ENCODE peak calls at places on chromosomes 5 and 9, in five cellular contexts. F is colonic mucosa, D is astrocyte, X is IMR-90, L is gastrocnemius medialis. K is an unnamed sample. For H3K4me1, the result is how much of the 10 kb centered on the place peaks cover.

GRCh38 chr5:55899344-55899743 is 48.2 kb downstream of the IL31RA start:
- DNase-seq in F (no peak), D (peak), X (peak), L (no peak), K (no peak)

GRCh38 chr5:36696059-36696673 is 89.8 kb downstream of the SLC1A3 start:
- DNase-seq in F (peak), D (peak), X (peak), L (peak), K (peak)

GRCh38 chr9:5626727-5627634 is 1.9 kb upstream of the RIC1 start:
- DNase-seq in F (peak), D (peak), X (peak), L (peak), K (no peak)

GRCh38 chr5:56429110-56429561 is 196.0 kb upstream of the ANKRD55 start:
- DNase-seq in F (peak), D (no peak), X (no peak), L (peak), K (no peak)

GRCh38 chr5:155193483-155194107 is 180.0 kb downstream of the KIF4B start:
- DNase-seq in F (no peak), D (no peak), X (no peak), L (no peak), K (no peak)

GRCh38 chr5:167147879-167148278 is 1143.6 kb upstream of the WWC1 start:
- DNase-seq in F (no peak), D (no peak), X (no peak), L (no peak), K (peak)

GRCh38 chr5:31921852-31922305 is 252.2 kb downstream of the GOLPH3 start:
- DNase-seq in F (no peak), D (peak), X (peak), L (no peak), K (peak)

GRCh38 chr9:136177224-136177623 is 27.7 kb downstream of the LHX3 start:
- DNase-seq in F (no peak), D (no peak), X (no peak), L (no peak), K (no peak)

GRCh38 chr5:16160706-16161105 is 18.9 kb downstream of the MARCHF11 start:
- DNase-seq in F (peak), D (peak), X (peak), L (no peak), K (peak)

GRCh38 chr5:7811715-7812114 is 39.2 kb downstream of the CFAP90 start:
- DNase-seq in F (no peak), D (no peak), X (no peak), L (no peak), K (no peak)

GRCh38 chr5:124789104-124789605 is 42.7 kb upstream of the ZNF608 start:
- DNase-seq in F (no peak), D (no peak), X (peak), L (no peak), K (no peak)

GRCh38 chr9:14251146-14252071 is 62.5 kb downstream of the NFIB start:
- DNase-seq in F (peak), D (peak), X (peak), L (peak), K (peak)

GRCh38 chr5:67164856-67165523 is 31.6 kb downstream of the CD180 start:
- DNase-seq in F (no peak), D (no peak), X (no peak), L (no peak), K (no peak)

GRCh38 chr5:139394123-139394653 is 716 bp downstream of the PROB1 start:
- DNase-seq in F (peak), D (no peak), X (no peak), L (peak), K (no peak)
- H3K27ac ChIP-seq in F (no peak), D (no peak), X (no peak), L (peak), K (no peak)

DNA sequence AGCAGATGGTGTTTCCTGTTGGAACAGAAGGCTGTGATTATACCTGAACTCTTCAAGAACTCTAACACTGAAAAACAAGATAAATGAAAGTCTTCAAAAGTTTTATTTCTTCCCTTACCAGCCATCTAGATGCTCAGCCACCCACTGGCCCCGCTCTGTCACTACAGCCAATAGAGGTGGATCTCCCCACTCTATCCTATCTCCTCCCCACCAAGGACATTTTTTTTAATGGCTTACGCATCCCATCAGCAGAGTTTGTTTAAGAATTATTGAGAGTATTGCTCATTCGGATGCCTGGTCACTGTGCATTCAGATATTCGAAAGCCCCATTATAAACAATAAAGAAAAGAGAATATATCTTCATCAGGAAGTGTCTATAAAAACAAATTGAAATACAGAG is 159.4 kb downstream of the RASEF start:
- DNase-seq in F (no peak), D (peak), X (no peak), L (no peak), K (no peak)
- TF ChIP-seq CTCF in F (no peak), D (peak), X (no peak), L (no peak), K (no peak)

DNA sequence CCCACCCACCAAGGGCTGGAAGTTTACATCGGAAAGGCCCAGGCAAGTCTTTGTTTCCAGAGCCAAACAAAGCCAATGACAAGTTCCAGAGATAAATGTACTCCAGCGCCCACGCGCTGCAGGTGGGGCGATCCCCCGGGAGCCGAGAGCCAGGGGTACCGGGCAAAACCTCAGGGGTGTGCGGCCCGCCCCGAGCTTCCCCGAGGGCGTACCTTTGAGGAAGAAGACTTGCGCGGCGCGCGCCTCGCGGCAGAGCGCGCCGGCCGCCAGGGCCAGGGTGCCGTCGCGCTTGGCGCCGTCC is 671 bp downstream of the DUSP1 start:
- DNase-seq in F (peak), D (no peak), X (no peak), L (no peak), K (no peak)
- H3K4me1 ChIP-seq in F (under half), D (half or more), X (under half), L (under half), K (under half)

GRCh38 chr5:139385061-139385889 is 2.2 kb upstream of the SLC23A1 start:
- DNase-seq in F (no peak), D (no peak), X (no peak), L (peak), K (no peak)
- H3K27ac ChIP-seq in F (peak), D (no peak), X (no peak), L (peak), K (no peak)

GRCh38 chr9:126935630-126936029 is 21.0 kb downstream of the RALGPS1 start:
- DNase-seq in F (no peak), D (no peak), X (peak), L (no peak), K (no peak)

GRCh38 chr9:126932871-126933321 is 18.3 kb downstream of the RALGPS1 start:
- DNase-seq in F (no peak), D (no peak), X (no peak), L (no peak), K (no peak)

GRCh38 chr9:126934441-126934840 is 19.9 kb downstream of the RALGPS1 start:
- DNase-seq in F (no peak), D (no peak), X (no peak), L (no peak), K (no peak)

GRCh38 chr9:126937444-126937843 is 22.9 kb downstream of the RALGPS1 start:
- DNase-seq in F (no peak), D (no peak), X (no peak), L (no peak), K (no peak)

GRCh38 chr9:126933334-126933980 is 18.9 kb downstream of the RALGPS1 start:
- DNase-seq in F (no peak), D (no peak), X (no peak), L (no peak), K (no peak)
- TF ChIP-seq CTCF in F (no peak), D (no peak), X (no peak), L (no peak), K (no peak)

DNA sequence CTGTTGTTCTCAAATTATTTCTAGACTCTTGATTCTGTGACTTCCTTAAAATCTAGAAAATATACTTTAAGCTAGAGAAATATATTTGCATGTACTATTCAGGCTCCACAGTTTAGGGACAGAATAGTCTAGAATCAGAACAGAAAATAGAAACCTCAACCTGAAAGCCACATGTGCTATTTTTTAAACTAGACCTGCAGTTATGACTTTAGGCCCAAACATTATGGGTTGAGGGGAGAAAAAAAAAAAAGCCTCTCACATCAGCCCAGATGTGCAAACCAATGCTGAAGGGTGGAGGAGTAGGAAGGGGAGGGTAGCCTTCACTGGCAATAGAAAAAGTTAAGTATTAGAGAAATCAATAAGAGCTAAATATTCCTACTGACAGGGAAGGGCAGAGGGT is 35.7 kb downstream of the ELL2 start:
- DNase-seq in F (no peak), D (no peak), X (no peak), L (no peak), K (no peak)
- H3K4me1 ChIP-seq in F (under half), D (under half), X (under half), L (under half), K (under half)

DNA sequence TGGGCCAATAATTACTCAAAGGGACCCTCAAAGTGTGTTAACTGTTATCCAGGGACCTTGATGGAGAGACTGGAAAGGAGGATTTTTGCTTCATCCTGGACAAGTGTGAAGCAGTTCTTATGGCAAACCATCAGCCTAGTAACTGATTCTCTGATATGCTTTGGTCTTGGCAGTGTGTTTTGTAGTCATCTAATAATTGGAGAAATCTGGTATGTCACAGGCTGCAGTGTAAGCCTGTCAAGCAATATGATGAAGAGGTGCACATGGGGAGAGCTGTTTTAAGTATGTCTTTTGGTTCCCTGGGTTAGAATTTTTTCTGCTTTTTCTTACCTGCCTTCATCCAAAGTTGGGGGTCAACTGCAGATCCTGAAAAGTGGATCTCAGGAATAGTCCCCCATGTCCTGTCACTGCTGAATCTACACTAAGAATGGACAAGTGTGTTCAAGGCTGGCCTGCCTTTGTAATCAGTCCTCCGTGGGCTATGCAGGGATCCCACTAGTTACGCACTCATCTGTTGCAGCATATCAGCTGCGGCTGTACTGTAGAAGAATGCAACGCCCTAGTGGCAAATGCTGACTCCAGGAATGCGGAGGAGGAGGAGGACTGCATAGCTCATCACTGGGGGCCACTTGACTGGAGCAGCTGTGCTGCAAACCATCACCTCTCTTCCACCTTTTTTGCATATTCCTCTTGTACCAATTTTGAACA is 1.9 kb downstream of the SPTAN1 start:
- DNase-seq in F (peak), D (peak), X (peak), L (peak), K (peak)
- H3K27ac ChIP-seq in F (peak), D (peak), X (peak), L (peak), K (peak)

GRCh38 chr9:106861585-106862114 is 1.3 kb upstream of the ZNF462 start:
- DNase-seq in F (no peak), D (no peak), X (no peak), L (no peak), K (no peak)

GRCh38 chr9:106860731-106861584 is 2.0 kb upstream of the ZNF462 start:
- DNase-seq in F (peak), D (peak), X (peak), L (peak), K (peak)

GRCh38 chr9:106862946-106863740 is at the start of gene ZNF462:
- DNase-seq in F (peak), D (peak), X (peak), L (peak), K (peak)

GRCh38 chr9:106859957-106860715 is 2.8 kb upstream of the ZNF462 start:
- DNase-seq in F (peak), D (peak), X (no peak), L (peak), K (peak)

GRCh38 chr9:106862115-106862945 is 636 bp upstream of the ZNF462 start:
- DNase-seq in F (peak), D (peak), X (peak), L (peak), K (no peak)
- TF ChIP-seq CTCF in F (no peak), D (peak), X (peak), L (no peak), K (peak)

GRCh38 chr5:168886153-168886552 is 307.0 kb upstream of the PANK3 start:
- DNase-seq in F (no peak), D (no peak), X (no peak), L (no peak), K (no peak)

GRCh38 chr5:168891175-168891812 is 312.1 kb upstream of the PANK3 start:
- DNase-seq in F (no peak), D (no peak), X (no peak), L (no peak), K (no peak)

GRCh38 chr5:168885324-168886120 is 306.4 kb upstream of the PANK3 start:
- DNase-seq in F (no peak), D (no peak), X (no peak), L (no peak), K (no peak)

GRCh38 chr5:168887931-168888330 is 308.8 kb upstream of the PANK3 start:
- DNase-seq in F (no peak), D (no peak), X (no peak), L (no peak), K (no peak)

GRCh38 chr5:168889039-168889438 is 309.9 kb upstream of the PANK3 start:
- DNase-seq in F (no peak), D (no peak), X (no peak), L (no peak), K (no peak)
- H3K4me1 ChIP-seq in F (under half), D (under half), X (under half), L (under half), K (under half)

DNA sequence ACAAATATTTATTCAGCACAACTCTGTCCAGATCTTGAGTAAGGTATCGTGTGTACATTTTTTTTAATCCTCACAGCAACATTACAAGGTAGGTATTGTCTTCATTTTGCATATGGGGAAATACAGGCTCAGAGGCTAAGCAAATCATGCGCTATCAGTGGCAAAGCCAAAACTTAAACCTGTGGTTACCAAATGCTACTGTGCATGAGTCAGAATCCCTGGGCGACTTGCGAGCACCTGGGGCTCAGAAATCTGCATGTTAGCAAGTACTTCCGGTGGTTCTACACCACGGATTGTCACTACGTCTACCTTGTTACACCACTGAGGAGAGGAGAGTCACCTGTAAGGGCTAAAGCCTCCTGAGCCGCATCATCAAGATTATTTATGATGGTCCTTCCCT is 21.3 kb downstream of the C5orf58 start:
- DNase-seq in F (no peak), D (no peak), X (no peak), L (no peak), K (peak)
- H3K27ac ChIP-seq in F (no peak), D (no peak), X (no peak), L (no peak), K (no peak)

K was measured in foreskin keratinocyte.